ENCODE peak calls at places on chromosomes 12 and 14, in seven cellular contexts. O, H, Y, K, P, D and U are unnamed samples.
A peak's percentile ranks its signal among the peaks of the same experiment; 100 is the strongest.

GRCh38 chr14:100761481-100761880 is 34.8 kb downstream of the DLK1 start:
- DNase-seq in O (no peak), H (no peak), Y (no peak), K (no peak), P (no peak), D (no peak), U (no peak)

GRCh38 chr12:93518725-93519124 is 51.4 kb downstream of the MRPL42 start:
- DNase-seq in O (no peak), H (no peak), Y (no peak), K (no peak), P (no peak), D (no peak), U (no peak)

GRCh38 chr14:68000516-68000915 is 180.9 kb downstream of the RAD51B start:
- DNase-seq in O (no peak), H (no peak), Y (no peak), K (no peak), P (no peak), D (no peak), U (no peak)

GRCh38 chr12:110508071-110508586 is 6.0 kb downstream of the RAD9B start:
- DNase-seq in O (no peak), H (no peak), Y (no peak), K (no peak), P (no peak), D (no peak), U (no peak)

GRCh38 chr12:92051441-92051840 is 94.2 kb downstream of the BTG1 start:
- DNase-seq in O (no peak), H (no peak), Y (no peak), K (no peak), P (no peak), D (no peak), U (no peak)

GRCh38 chr12:49541911-49542505 is 3.2 kb downstream of the KCNH3 start:
- DNase-seq in O (no peak), H (no peak), Y (no peak), K (no peak), P (no peak), D (no peak), U (no peak)

GRCh38 chr14:56774503-56774902 is 35.8 kb downstream of the OTX2 start:
- DNase-seq in O (no peak), H (no peak), Y (no peak), K (no peak), P (no peak), D (no peak), U (no peak)

GRCh38 chr12:113092478-113093408 is 36.2 kb downstream of the DTX1 start:
- DNase-seq in O (no peak), H (no peak), Y (peak; percentile 83), K (peak; percentile 61), P (peak; percentile 68), D (no peak), U (peak; percentile 83)

GRCh38 chr12:116481726-116482125 is 77.5 kb upstream of the MAP1LC3B2 start:
- DNase-seq in O (no peak), H (no peak), Y (no peak), K (no peak), P (no peak), D (no peak), U (no peak)

GRCh38 chr14:37594916-37595808 is at the start of the genes FOXA1 and TTC6:
- DNase-seq in O (no peak), H (peak; percentile 85), Y (no peak), K (peak; percentile 18), P (peak; percentile 83), D (no peak), U (peak; percentile 29)

GRCh38 chr12:100706029-100706428 is 88.5 kb upstream of the ANO4 start:
- DNase-seq in O (no peak), H (no peak), Y (no peak), K (no peak), P (no peak), D (no peak), U (no peak)

GRCh38 chr14:78029471-78030372 is 140.5 kb upstream of the NRXN3 start:
- DNase-seq in O (no peak), H (peak; percentile 58), Y (no peak), K (no peak), P (no peak), D (no peak), U (peak; percentile 4)

GRCh38 chr12:110694330-110694891 is 5.5 kb upstream of the HVCN1 start:
- DNase-seq in O (no peak), H (no peak), Y (no peak), K (peak; percentile 77), P (no peak), D (no peak), U (no peak)

GRCh38 chr14:53501361-53502320 is 348.5 kb upstream of the DDHD1 start:
- DNase-seq in O (no peak), H (no peak), Y (no peak), K (no peak), P (no peak), D (no peak), U (no peak)

GRCh38 chr12:10241276-10241675 is 28.6 kb downstream of the GABARAPL1 start:
- DNase-seq in O (no peak), H (no peak), Y (no peak), K (no peak), P (no peak), D (no peak), U (no peak)

GRCh38 chr12:19125325-19125724 is 4.2 kb upstream of the PLEKHA5 start:
- DNase-seq in O (no peak), H (no peak), Y (no peak), K (no peak), P (no peak), D (no peak), U (no peak)

GRCh38 chr12:29164477-29165163 is 15.5 kb downstream of the FAR2 start:
- DNase-seq in O (no peak), H (no peak), Y (peak; percentile 76), K (no peak), P (no peak), D (no peak), U (no peak)

GRCh38 chr12:93812616-93813015 is 135.4 kb downstream of the CRADD start:
- DNase-seq in O (no peak), H (no peak), Y (no peak), K (no peak), P (no peak), D (no peak), U (no peak)

GRCh38 chr14:76710093-76711010 is 50.9 kb upstream of the VASH1 start:
- DNase-seq in O (no peak), H (peak; percentile 54), Y (peak; percentile 68), K (no peak), P (no peak), D (no peak), U (no peak)

GRCh38 chr12:15208140-15208539 is 13.1 kb downstream of the RERG start:
- DNase-seq in O (no peak), H (no peak), Y (no peak), K (no peak), P (no peak), D (no peak), U (no peak)

GRCh38 chr12:129530517-129530916 is 373.3 kb downstream of the TMEM132D start:
- DNase-seq in O (no peak), H (no peak), Y (no peak), K (no peak), P (no peak), D (no peak), U (no peak)

GRCh38 chr12:11015775-11016430 is 6.5 kb downstream of the TAS2R19 start:
- DNase-seq in O (no peak), H (no peak), Y (no peak), K (no peak), P (no peak), D (no peak), U (no peak)

GRCh38 chr12:116159175-116159574 is 118.3 kb downstream of the MED13L start:
- DNase-seq in O (no peak), H (no peak), Y (no peak), K (no peak), P (no peak), D (no peak), U (no peak)

GRCh38 chr12:121295746-121296617 is 527 bp downstream of the CAMKK2 start:
- DNase-seq in O (no peak), H (peak; percentile 54), Y (peak; percentile 49), K (peak; percentile 23), P (no peak), D (peak; percentile 18), U (peak; percentile 46)

GRCh38 chr12:71589478-71589881 is 74.2 kb downstream of the ZFC3H1 start:
- DNase-seq in O (no peak), H (no peak), Y (no peak), K (no peak), P (no peak), D (no peak), U (no peak)

GRCh38 chr12:120453977-120454376 is 7.7 kb downstream of the GATC start:
- DNase-seq in O (no peak), H (peak; percentile 61), Y (peak; percentile 41), K (no peak), P (no peak), D (no peak), U (no peak)

GRCh38 chr12:6383572-6384498 is at the start of gene LTBR:
- DNase-seq in O (no peak), H (no peak), Y (peak; percentile 59), K (peak; percentile 98), P (peak; percentile 97), D (no peak), U (peak; percentile 98)

GRCh38 chr12:14424545-14424944 is 59.1 kb downstream of the ATF7IP start:
- DNase-seq in O (no peak), H (no peak), Y (no peak), K (no peak), P (no peak), D (no peak), U (no peak)

GRCh38 chr12:128356547-128356946 is 89.6 kb downstream of the TMEM132C start:
- DNase-seq in O (no peak), H (no peak), Y (no peak), K (no peak), P (no peak), D (no peak), U (no peak)

GRCh38 chr12:126488786-126489185 is 1423.6 kb downstream of the AACS start:
- DNase-seq in O (no peak), H (no peak), Y (no peak), K (no peak), P (no peak), D (no peak), U (no peak)

GRCh38 chr14:76950043-76951020 is 78.2 kb downstream of the IRF2BPL start:
- DNase-seq in O (no peak), H (no peak), Y (no peak), K (no peak), P (no peak), D (no peak), U (peak; percentile 56)

GRCh38 chr12:15629108-15629507 is 160.1 kb downstream of the EPS8 start:
- DNase-seq in O (no peak), H (no peak), Y (peak; percentile 8), K (peak; percentile 65), P (peak; percentile 28), D (no peak), U (peak; percentile 61)

GRCh38 chr14:71290960-71291466 is 383.8 kb downstream of the PCNX1 start:
- DNase-seq in O (no peak), H (no peak), Y (peak; percentile 45), K (no peak), P (no peak), D (no peak), U (peak; percentile 50)

GRCh38 chr14:91280129-91280528 is 35.6 kb upstream of the GPR68 start:
- DNase-seq in O (no peak), H (no peak), Y (no peak), K (no peak), P (no peak), D (no peak), U (no peak)

GRCh38 chr14:104749958-104750529 is 2.9 kb upstream of the SIVA1 start:
- DNase-seq in O (no peak), H (no peak), Y (no peak), K (no peak), P (no peak), D (no peak), U (no peak)